ENCODE peak calls at places on chromosome 6, in seven cellular contexts. F is CMK; O is GM03348; H is stimulated activated CD8-positive, alpha-beta memory T cell treated with anti-CD3 and anti-CD28 coated beads, Interleukin-12 subunit alpha, Interleukin-12 subunit beta, amount 100 ng/mL, for 4 hours; D is GOT3; X is renal cortical epithelial cell; I is stimulated activated CD4-positive, alpha-beta T cell treated with anti-CD3 and anti-CD28 coated beads, Interleukin-1b, Interleukin-23, amount 100 ng/mL, for 1 hour. Z is an unnamed sample.

GRCh38 chr6:16097382-16098171 is 31.3 kb upstream of the MYLIP start:
- DNase-seq in O (no peak), X (no peak), F (no peak), I (no peak), H (no peak), D (no peak), Z (no peak)

GRCh38 chr6:5730586-5731263 is 276.0 kb downstream of the NRN1 start:
- DNase-seq in I (no peak), D (no peak), F (no peak), H (no peak), X (no peak), O (peak), Z (no peak)

GRCh38 chr6:55776131-55776530 is 99.3 kb downstream of the BMP5 start:
- DNase-seq in H (no peak), O (no peak), I (no peak), F (no peak), X (no peak), D (no peak), Z (no peak)

GRCh38 chr6:159988983-159989454 is 20.1 kb downstream of the IGF2R start:
- DNase-seq in H (no peak), I (no peak), O (peak), F (no peak), X (peak), D (no peak), Z (no peak)

GRCh38 chr6:132669690-132670291 is 10.8 kb upstream of the TAAR1 start:
- DNase-seq in O (peak), H (no peak), I (no peak), X (peak), F (no peak), D (no peak), Z (peak)

GRCh38 chr6:48641544-48641943 is 530.5 kb upstream of the PTCHD4 start:
- DNase-seq in O (no peak), I (no peak), X (peak), F (no peak), D (no peak), H (no peak), Z (no peak)

GRCh38 chr6:129279343-129280104 is 396.6 kb downstream of the LAMA2 start:
- DNase-seq in X (no peak), D (no peak), H (no peak), I (no peak), O (no peak), F (no peak), Z (no peak)

GRCh38 chr6:109513571-109514071 is 30.6 kb upstream of the ZBTB24 start:
- DNase-seq in I (no peak), X (peak), D (no peak), F (no peak), H (no peak), O (no peak), Z (no peak)

GRCh38 chr6:119132211-119133004 is 53.9 kb upstream of the FAM184A start:
- DNase-seq in D (no peak), H (no peak), X (no peak), I (no peak), O (peak), F (no peak), Z (no peak)

GRCh38 chr6:30725713-30726505 is 5.8 kb downstream of the TUBB start:
- DNase-seq in H (no peak), X (no peak), I (no peak), D (no peak), O (peak), F (no peak), Z (no peak)

GRCh38 chr6:167469101-167469500 is 144.2 kb downstream of the TTLL2 start:
- DNase-seq in X (no peak), H (no peak), I (no peak), O (no peak), F (no peak), D (no peak), Z (no peak)

GRCh38 chr6:30329331-30329730 is 2.6 kb downstream of the TRIM39 start:
- DNase-seq in H (no peak), O (no peak), I (no peak), X (no peak), D (no peak), F (no peak), Z (no peak)

GRCh38 chr6:162973975-162974374 is 246.2 kb downstream of the PACRG start:
- DNase-seq in F (no peak), O (peak), X (no peak), H (no peak), D (no peak), I (no peak), Z (no peak)

GRCh38 chr6:56019973-56020372 is 144.6 kb upstream of the BMP5 start:
- DNase-seq in F (no peak), X (no peak), H (no peak), D (no peak), O (no peak), I (no peak), Z (no peak)

GRCh38 chr6:67863346-67863745 is 771.7 kb upstream of the ADGRB3 start:
- DNase-seq in O (no peak), X (no peak), D (no peak), F (no peak), H (no peak), I (no peak), Z (no peak)

GRCh38 chr6:168326294-168327261 is 7.0 kb upstream of the DACT2 start:
- DNase-seq in D (no peak), I (no peak), F (no peak), X (peak), H (no peak), O (no peak), Z (no peak)

GRCh38 chr6:28496099-28496779 is 19.4 kb downstream of the GPX6 start:
- DNase-seq in O (no peak), X (peak), H (no peak), F (no peak), D (no peak), I (no peak), Z (no peak)

GRCh38 chr6:100022847-100023246 is 28.8 kb upstream of the MCHR2 start:
- DNase-seq in O (no peak), H (no peak), F (no peak), X (no peak), D (no peak), I (no peak), Z (no peak)

GRCh38 chr6:43850314-43851203 is 80.5 kb downstream of the VEGFA start:
- DNase-seq in F (no peak), I (no peak), X (no peak), H (no peak), D (no peak), O (no peak), Z (no peak)

GRCh38 chr6:3849681-3850450 is 693 bp downstream of the FAM50B start:
- DNase-seq in O (no peak), I (no peak), X (no peak), F (no peak), D (no peak), H (no peak), Z (no peak)

GRCh38 chr6:166526937-166527336 is 59.5 kb downstream of the RAMACL start:
- DNase-seq in I (no peak), D (no peak), H (no peak), F (no peak), X (no peak), O (no peak), Z (no peak)

GRCh38 chr6:28808383-28808782 is 115.4 kb downstream of the TRIM27 start:
- DNase-seq in F (no peak), I (no peak), H (no peak), D (no peak), O (no peak), X (no peak), Z (no peak)

GRCh38 chr6:24779416-24779815 is 4.7 kb downstream of the GMNN start:
- DNase-seq in X (peak), D (no peak), H (no peak), I (no peak), O (no peak), F (no peak), Z (no peak)

GRCh38 chr6:138107078-138107751 is at the start of gene PERP:
- DNase-seq in F (no peak), I (peak), D (peak), X (no peak), H (peak), O (peak), Z (no peak)